ENCODE peak calls at places on chromosomes 7 and 10, in five cellular contexts. I is IMR-90, S is A549, Y is fibroblast of lung, X is BE2C. N is an unnamed sample.

GRCh38 chr10:89213191-89213808 is 6.2 kb upstream of the CH25H start:
- DNase-seq in Y (peak; percentile 69), I (peak; percentile 63), S (peak; percentile 42), X (no peak), N (no peak)

GRCh38 chr10:96017227-96017687 is 26.1 kb upstream of the CCNJ start:
- DNase-seq in I (peak; percentile 54), X (peak; percentile 18), Y (peak; percentile 75), S (peak; percentile 69), N (no peak)

GRCh38 chr7:122896509-122896908 is 10.2 kb upstream of the CADPS2 start:
- DNase-seq in I (no peak), S (no peak), Y (no peak), X (no peak), N (no peak)

GRCh38 chr10:99612167-99612831 is 7.9 kb downstream of the SLC25A28 start:
- DNase-seq in S (peak; percentile 77), I (peak; percentile 62), Y (peak; percentile 70), X (peak; percentile 27), N (no peak)

GRCh38 chr10:49837096-49837495 is 75.0 kb upstream of the OGDHL start:
- DNase-seq in S (peak; percentile 49), Y (peak; percentile 14), I (peak; percentile 31), X (no peak), N (no peak)

GRCh38 chr7:155856656-155857055 is 44.4 kb upstream of the SHH start:
- DNase-seq in S (no peak), Y (no peak), X (no peak), I (no peak), N (no peak)

GRCh38 chr10:99785646-99786045 is 3.2 kb downstream of the ABCC2 start:
- DNase-seq in S (no peak), X (no peak), I (no peak), Y (no peak), N (no peak)

GRCh38 chr10:21191512-21191911 is 294.4 kb upstream of the NEBL start:
- DNase-seq in Y (no peak), S (no peak), I (no peak), X (no peak), N (no peak)

GRCh38 chr10:131174211-131174565 is 137.3 kb downstream of the TCERG1L start:
- DNase-seq in Y (no peak), I (no peak), X (no peak), S (no peak), N (no peak)

GRCh38 chr7:11330717-11331116 is 357.0 kb downstream of the PHF14 start:
- DNase-seq in Y (no peak), S (no peak), X (no peak), I (no peak), N (no peak)

GRCh38 chr10:101886521-101887312 is 43.1 kb upstream of the KCNIP2 start:
- DNase-seq in I (no peak), S (no peak), X (no peak), Y (no peak), N (no peak)

GRCh38 chr7:116236020-116236630 is 25.8 kb downstream of the TES start:
- DNase-seq in S (peak; percentile 31), X (peak; percentile 23), I (peak; percentile 65), Y (peak; percentile 77), N (no peak)

GRCh38 chr10:116417821-116418220 is 9.8 kb upstream of the PNLIPRP3 start:
- DNase-seq in Y (no peak), S (no peak), I (no peak), X (no peak), N (no peak)

GRCh38 chr10:86757110-86757790 is 831 bp downstream of the BMPR1A start:
- DNase-seq in I (peak; percentile 65), X (peak; percentile 24), S (peak; percentile 59), Y (peak; percentile 70), N (peak; percentile 44)

GRCh38 chr7:104012815-104013214 is 23.4 kb upstream of the RELN start:
- DNase-seq in I (peak; percentile 2), Y (no peak), X (no peak), S (no peak), N (no peak)

GRCh38 chr10:86775056-86775858 is 18.8 kb downstream of the BMPR1A start:
- DNase-seq in S (no peak), I (peak; percentile 33), Y (no peak), X (peak; percentile 44), N (no peak)

GRCh38 chr10:17637869-17638268 is 6.1 kb upstream of the STAM start:
- DNase-seq in Y (no peak), X (no peak), I (no peak), S (no peak), N (no peak)

GRCh38 chr7:153567426-153567825 is 484.8 kb upstream of the DPP6 start:
- DNase-seq in S (no peak), Y (no peak), X (no peak), I (no peak), N (no peak)

GRCh38 chr7:38367301-38367700 is 93.9 kb upstream of the TARP start:
- DNase-seq in I (no peak), S (no peak), Y (no peak), X (no peak), N (no peak)

GRCh38 chr10:127012769-127013152 is 107.5 kb downstream of the DOCK1 start:
- DNase-seq in I (no peak), X (no peak), Y (peak; percentile 12), S (no peak), N (peak; percentile 49)

GRCh38 chr7:29883462-29884398 is 77.4 kb downstream of the WIPF3 start:
- DNase-seq in X (no peak), S (no peak), Y (no peak), I (no peak), N (peak; percentile 31)

GRCh38 chr7:95798401-95798930 is 26.1 kb downstream of the DYNC1I1 start:
- DNase-seq in I (no peak), S (no peak), Y (peak; percentile 4), X (no peak), N (no peak)

GRCh38 chr10:7889947-7890542 is 71.7 kb downstream of the TAF3 start:
- DNase-seq in I (no peak), Y (no peak), X (no peak), S (no peak), N (no peak)

GRCh38 chr7:77413861-77414424 is 2.2 kb downstream of the GSAP start:
- DNase-seq in I (peak; percentile 59), Y (peak; percentile 74), S (no peak), X (no peak), N (no peak)

GRCh38 chr10:23069019-23069665 is 26.2 kb upstream of the MSRB2 start:
- DNase-seq in Y (no peak), I (no peak), S (no peak), X (no peak), N (no peak)

GRCh38 chr10:125550362-125550761 is 132.6 kb downstream of the TEX36 start:
- DNase-seq in Y (no peak), X (no peak), I (no peak), S (no peak), N (no peak)
- TF ChIP-seq CTCF in Y (no peak), X (no peak), I (no peak), S (no peak), N (no peak)

DNA sequence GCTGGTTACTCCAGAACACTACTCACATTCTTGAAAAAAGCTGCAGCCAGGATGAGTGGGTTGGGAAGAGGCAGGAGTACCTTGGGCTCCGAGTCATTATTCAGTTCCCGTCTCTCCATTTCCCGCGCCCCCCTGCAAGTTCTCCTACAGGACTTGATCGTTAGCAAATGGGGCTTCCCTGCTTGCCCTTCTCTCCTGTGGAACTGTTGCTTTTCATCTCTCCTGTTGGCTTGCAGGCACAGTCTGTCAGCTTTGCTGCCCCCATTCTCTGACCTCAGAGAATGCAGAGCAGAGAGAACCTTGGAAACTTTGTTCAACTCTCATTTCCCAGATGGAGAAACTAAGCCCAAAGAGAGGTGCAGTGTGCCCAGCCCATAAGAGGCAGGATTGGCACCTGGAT is 35.6 kb upstream of the LRRC4 start:
- DNase-seq in X (no peak), I (no peak), S (no peak), Y (no peak), N (no peak)
- TF ChIP-seq CTCF in X (peak; percentile 37), I (no peak), S (no peak), Y (peak; percentile 12), N (no peak)

GRCh38 chr10:74207681-74208080 is 56.7 kb downstream of the ADK start:
- DNase-seq in Y (no peak), X (no peak), I (no peak), S (no peak), N (no peak)

GRCh38 chr10:74208081-74208480 is 57.1 kb downstream of the ADK start:
- DNase-seq in I (no peak), Y (no peak), X (no peak), S (no peak), N (peak; percentile 57)

GRCh38 chr10:74213019-74213418 is 62.0 kb downstream of the ADK start:
- DNase-seq in I (no peak), X (no peak), Y (no peak), S (no peak), N (no peak)

GRCh38 chr10:74208997-74209396 is 58.0 kb downstream of the ADK start:
- DNase-seq in S (no peak), X (no peak), Y (no peak), I (no peak), N (no peak)

GRCh38 chr10:74213571-74214162 is 62.6 kb downstream of the ADK start:
- DNase-seq in I (peak; percentile 51), S (peak; percentile 68), Y (peak; percentile 74), X (peak; percentile 49), N (peak; percentile 34)
- TF ChIP-seq CTCF in I (peak; percentile 73), S (peak; percentile 59), Y (peak; percentile 76), X (peak; percentile 69), N (no peak)

DNA sequence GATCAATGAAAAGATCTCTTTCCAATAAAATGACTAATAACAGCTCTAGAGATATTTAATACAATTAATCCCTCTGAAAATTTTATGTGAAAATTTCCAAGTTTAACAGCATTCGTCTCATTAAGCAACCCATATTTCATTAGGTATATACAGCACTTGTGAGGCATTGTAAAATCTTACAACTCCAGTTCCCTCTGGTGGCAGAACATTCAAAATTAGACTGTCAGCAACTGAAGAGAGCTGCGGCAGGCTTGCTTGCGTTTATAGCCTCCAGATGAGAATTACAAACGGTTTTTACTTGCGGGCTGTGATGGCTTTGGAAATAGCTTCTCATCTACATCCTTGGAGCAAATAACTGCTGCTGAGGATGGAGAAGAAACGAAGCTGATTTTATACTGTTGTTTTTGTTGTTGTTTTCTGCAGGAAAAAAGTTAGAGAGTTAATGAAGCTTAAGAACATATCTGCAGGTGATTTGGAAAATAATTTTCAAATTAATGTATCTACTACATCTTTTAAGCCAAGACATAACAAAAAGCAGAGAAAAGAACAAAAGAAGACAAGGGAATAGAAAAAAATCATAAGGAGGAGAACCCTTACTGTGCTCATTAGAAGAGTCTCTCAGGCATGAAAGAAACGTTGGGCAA is 171.3 kb downstream of the MAGI2 start:
- DNase-seq in S (peak; percentile 45), X (peak; percentile 33), I (peak; percentile 86), Y (peak; percentile 86), N (no peak)
- TF ChIP-seq CTCF in S (peak; percentile 46), X (peak; percentile 63), I (peak; percentile 58), Y (peak; percentile 63), N (peak; percentile 34)

GRCh38 chr10:93074137-93074596 is 474 bp downstream of the CYP26A1 start:
- DNase-seq in S (peak; percentile 61), X (no peak), Y (no peak), I (no peak), N (peak; percentile 45)
- TF ChIP-seq CTCF in S (peak; percentile 59), X (no peak), Y (no peak), I (peak; percentile 12), N (no peak)